ENCODE peak calls at places on chromosomes 7 and 10, in ten cellular contexts. D, C, X, L, H, A, Z, F, Y and T are unnamed samples.

GRCh38 chr10:130025811-130026510 is 61.9 kb upstream of the EBF3 start:
- DNase-seq in L (no peak), A (no peak), H (no peak), D (no peak), Y (no peak), F (no peak), C (no peak), X (no peak), Z (no peak), T (no peak)

GRCh38 chr10:63115732-63116383 is 17.3 kb upstream of the NRBF2 start:
- DNase-seq in Y (no peak), X (no peak), A (no peak), F (no peak), H (peak; percentile 63), Z (peak; percentile 95), D (peak; percentile 88), L (no peak), C (no peak), T (peak; percentile 97)

GRCh38 chr7:37853468-37853867 is 5.1 kb downstream of the NME8 start:
- DNase-seq in Y (no peak), L (peak; percentile 18), A (peak; percentile 17), D (no peak), C (no peak), F (no peak), X (no peak), H (no peak), Z (peak; percentile 6), T (no peak)

GRCh38 chr10:74153123-74153522 is 2.1 kb downstream of the ADK start:
- DNase-seq in A (no peak), L (peak; percentile 68), C (no peak), F (no peak), Z (peak; percentile 72), X (no peak), D (no peak), H (no peak), Y (no peak), T (peak; percentile 83)

GRCh38 chr10:44439845-44440244 is 54.9 kb upstream of the CXCL12 start:
- DNase-seq in D (no peak), F (no peak), Y (no peak), L (no peak), Z (no peak), X (no peak), H (no peak), A (no peak), C (no peak), T (no peak)

GRCh38 chr10:43222296-43222695 is 44.6 kb downstream of the RASGEF1A start:
- DNase-seq in C (no peak), A (no peak), X (no peak), Y (no peak), H (no peak), D (peak; percentile 8), Z (no peak), F (peak; percentile 4), L (no peak), T (no peak)

GRCh38 chr7:137508437-137509175 is 165.1 kb upstream of the PTN start:
- DNase-seq in A (no peak), X (no peak), Y (no peak), D (no peak), H (no peak), F (no peak), C (no peak), L (peak; percentile 7), Z (peak; percentile 77), T (peak; percentile 70)

GRCh38 chr7:30842542-30843451 is 68.9 kb upstream of the AQP1 start:
- DNase-seq in X (no peak), D (no peak), L (no peak), F (no peak), Y (no peak), Z (peak; percentile 23), H (no peak), C (no peak), A (no peak), T (peak; percentile 27)

GRCh38 chr7:47902013-47902412 is 46.3 kb downstream of the PKD1L1 start:
- DNase-seq in F (no peak), D (no peak), Z (no peak), H (no peak), X (no peak), Y (no peak), L (no peak), A (no peak), C (no peak), T (no peak)

GRCh38 chr10:44948713-44949112 is 10.9 kb upstream of the RASSF4 start:
- DNase-seq in Z (no peak), D (no peak), Y (no peak), X (no peak), L (no peak), A (no peak), H (no peak), F (no peak), C (no peak), T (no peak)

GRCh38 chr7:92765725-92766124 is 70.6 kb downstream of the CDK6 start:
- DNase-seq in A (no peak), D (no peak), C (no peak), Y (no peak), L (no peak), Z (peak; percentile 88), F (no peak), H (no peak), X (no peak), T (peak; percentile 85)

GRCh38 chr7:88167223-88167622 is 52.6 kb downstream of the SRI start:
- DNase-seq in C (no peak), L (no peak), Z (no peak), Y (no peak), D (no peak), A (no peak), X (no peak), F (no peak), H (no peak), T (no peak)

GRCh38 chr7:133349101-133349500 is 96.2 kb downstream of the EXOC4 start:
- DNase-seq in L (no peak), Y (no peak), D (no peak), H (no peak), A (no peak), X (no peak), Z (no peak), F (no peak), C (no peak), T (no peak)